ENCODE peak calls at places on chromosomes 12 and 14, in nine cellular contexts. One of them, this sample, is unnamed.

GRCh38 chr12:107593713-107594381 is 91.8 kb upstream of the PWP1 start:
- DNase-seq in esophagus muscularis mucosa: no peak
- DNase-seq in transverse colon: no peak
- DNase-seq in suprapubic skin: no peak
- DNase-seq in stomach: no peak
- DNase-seq in Panc1: no peak
- DNase-seq in HCT116: no peak
- DNase-seq in breast epithelium: no peak
- DNase-seq in H1: no peak
- DNase-seq in this sample: no peak

GRCh38 chr14:63764103-63764502 is 36.2 kb upstream of the SGPP1 start:
- DNase-seq in esophagus muscularis mucosa: no peak
- DNase-seq in transverse colon: no peak
- DNase-seq in suprapubic skin: no peak
- DNase-seq in stomach: no peak
- DNase-seq in Panc1: no peak
- DNase-seq in HCT116: no peak
- DNase-seq in breast epithelium: no peak
- DNase-seq in H1: no peak
- DNase-seq in this sample: no peak

GRCh38 chr14:79466938-79467527 is 744.3 kb downstream of the DIO2 start:
- DNase-seq in esophagus muscularis mucosa: no peak
- DNase-seq in transverse colon: no peak
- DNase-seq in suprapubic skin: no peak
- DNase-seq in stomach: no peak
- DNase-seq in Panc1: no peak
- DNase-seq in HCT116: no peak
- DNase-seq in breast epithelium: no peak
- DNase-seq in H1: no peak
- DNase-seq in this sample: no peak

GRCh38 chr14:100530270-100531072 is 56.7 kb downstream of the BEGAIN start:
- DNase-seq in esophagus muscularis mucosa: no peak
- DNase-seq in transverse colon: no peak
- DNase-seq in suprapubic skin: peak
- DNase-seq in stomach: no peak
- DNase-seq in Panc1: no peak
- DNase-seq in HCT116: no peak
- DNase-seq in breast epithelium: no peak
- DNase-seq in H1: no peak
- DNase-seq in this sample: no peak

GRCh38 chr12:89645434-89645833 is 63.2 kb downstream of the ATP2B1 start:
- DNase-seq in esophagus muscularis mucosa: no peak
- DNase-seq in transverse colon: no peak
- DNase-seq in suprapubic skin: no peak
- DNase-seq in stomach: no peak
- DNase-seq in Panc1: no peak
- DNase-seq in HCT116: no peak
- DNase-seq in breast epithelium: no peak
- DNase-seq in H1: no peak
- DNase-seq in this sample: no peak

GRCh38 chr14:99596772-99597171 is 7.2 kb downstream of the CCDC85C start:
- DNase-seq in esophagus muscularis mucosa: no peak
- DNase-seq in transverse colon: peak
- DNase-seq in suprapubic skin: no peak
- DNase-seq in stomach: no peak
- DNase-seq in Panc1: no peak
- DNase-seq in HCT116: no peak
- DNase-seq in breast epithelium: no peak
- DNase-seq in H1: no peak
- DNase-seq in this sample: no peak

GRCh38 chr12:61009167-61009566 is 1251.0 kb upstream of the USP15 start:
- DNase-seq in esophagus muscularis mucosa: no peak
- DNase-seq in transverse colon: no peak
- DNase-seq in suprapubic skin: no peak
- DNase-seq in stomach: no peak
- DNase-seq in Panc1: no peak
- DNase-seq in HCT116: no peak
- DNase-seq in breast epithelium: no peak
- DNase-seq in H1: no peak
- DNase-seq in this sample: no peak

GRCh38 chr14:100155049-100155621 is 4.3 kb downstream of the DEGS2 start:
- DNase-seq in esophagus muscularis mucosa: no peak
- DNase-seq in transverse colon: peak
- DNase-seq in suprapubic skin: no peak
- DNase-seq in stomach: no peak
- DNase-seq in Panc1: peak
- DNase-seq in HCT116: peak
- DNase-seq in breast epithelium: no peak
- DNase-seq in H1: peak
- DNase-seq in this sample: peak

GRCh38 chr14:105907276-105907675 is 380.9 kb downstream of the TMEM121 start:
- DNase-seq in esophagus muscularis mucosa: no peak
- DNase-seq in transverse colon: no peak
- DNase-seq in suprapubic skin: no peak
- DNase-seq in stomach: no peak
- DNase-seq in Panc1: no peak
- DNase-seq in HCT116: no peak
- DNase-seq in breast epithelium: no peak
- DNase-seq in H1: no peak
- DNase-seq in this sample: no peak

GRCh38 chr14:49549881-49550280 is 36.3 kb downstream of the RPS29 start:
- DNase-seq in esophagus muscularis mucosa: peak
- DNase-seq in transverse colon: no peak
- DNase-seq in suprapubic skin: no peak
- DNase-seq in stomach: no peak
- DNase-seq in Panc1: no peak
- DNase-seq in HCT116: no peak
- DNase-seq in breast epithelium: no peak
- DNase-seq in H1: peak
- DNase-seq in this sample: no peak

GRCh38 chr12:112116232-112117060 is 7.9 kb upstream of the NAA25 start:
- DNase-seq in esophagus muscularis mucosa: no peak
- DNase-seq in transverse colon: peak
- DNase-seq in suprapubic skin: peak
- DNase-seq in stomach: peak
- DNase-seq in Panc1: no peak
- DNase-seq in HCT116: peak
- DNase-seq in breast epithelium: no peak
- DNase-seq in H1: peak
- DNase-seq in this sample: peak

GRCh38 chr12:5967645-5968415 is 22.8 kb upstream of the ANO2 start:
- DNase-seq in esophagus muscularis mucosa: peak
- DNase-seq in transverse colon: no peak
- DNase-seq in suprapubic skin: no peak
- DNase-seq in stomach: no peak
- DNase-seq in Panc1: no peak
- DNase-seq in HCT116: no peak
- DNase-seq in breast epithelium: no peak
- DNase-seq in H1: no peak
- DNase-seq in this sample: no peak

GRCh38 chr12:57661376-57661775 is 28.4 kb upstream of the B4GALNT1 start:
- DNase-seq in esophagus muscularis mucosa: no peak
- DNase-seq in transverse colon: no peak
- DNase-seq in suprapubic skin: no peak
- DNase-seq in stomach: no peak
- DNase-seq in Panc1: no peak
- DNase-seq in HCT116: no peak
- DNase-seq in breast epithelium: no peak
- DNase-seq in H1: no peak
- DNase-seq in this sample: no peak

GRCh38 chr12:52020539-52021336 is 14.0 kb downstream of the TAMALIN start:
- DNase-seq in esophagus muscularis mucosa: no peak
- DNase-seq in transverse colon: peak
- DNase-seq in suprapubic skin: peak
- DNase-seq in stomach: peak
- DNase-seq in Panc1: no peak
- DNase-seq in HCT116: no peak
- DNase-seq in breast epithelium: no peak
- DNase-seq in H1: peak
- DNase-seq in this sample: peak
- TF ChIP-seq POLR2AphosphoS5 in esophagus muscularis mucosa: no peak
- TF ChIP-seq POLR2AphosphoS5 in transverse colon: no peak
- TF ChIP-seq POLR2AphosphoS5 in suprapubic skin: no peak
- TF ChIP-seq POLR2AphosphoS5 in stomach: no peak
- TF ChIP-seq POLR2AphosphoS5 in Panc1: no peak
- TF ChIP-seq POLR2AphosphoS5 in HCT116: no peak
- TF ChIP-seq POLR2AphosphoS5 in breast epithelium: no peak
- TF ChIP-seq POLR2AphosphoS5 in H1: no peak
- TF ChIP-seq POLR2AphosphoS5 in this sample: no peak

DNA sequence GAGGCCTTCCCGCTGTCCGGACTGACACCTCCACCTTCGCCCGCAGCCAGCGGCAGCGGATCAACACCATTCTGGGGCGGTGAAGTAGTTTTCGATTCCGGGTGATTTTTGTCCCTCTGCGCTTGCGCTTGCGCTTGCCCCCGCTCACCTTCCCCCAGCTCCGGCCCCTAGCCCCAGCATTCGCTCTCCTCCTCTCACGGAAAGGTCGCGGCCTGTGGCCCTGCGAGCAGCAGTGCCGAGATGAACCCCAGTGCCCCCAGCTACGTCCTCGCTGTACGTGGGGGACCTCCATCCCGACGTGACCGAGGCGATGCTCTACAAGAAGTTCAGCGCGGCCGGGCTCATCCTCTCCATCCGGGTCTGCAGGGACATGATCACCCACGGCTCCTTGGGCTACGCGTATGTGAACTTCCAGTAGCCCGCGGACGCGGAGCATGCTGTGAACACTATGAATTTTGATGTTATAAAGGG is 22.7 kb upstream of the SRGAP1 start:
- DNase-seq in esophagus muscularis mucosa: no peak
- DNase-seq in transverse colon: no peak
- DNase-seq in suprapubic skin: peak
- DNase-seq in stomach: no peak
- DNase-seq in Panc1: no peak
- DNase-seq in HCT116: no peak
- DNase-seq in breast epithelium: no peak
- DNase-seq in H1: no peak
- DNase-seq in this sample: peak
- TF ChIP-seq POLR2AphosphoS5 in esophagus muscularis mucosa: no peak
- TF ChIP-seq POLR2AphosphoS5 in transverse colon: no peak
- TF ChIP-seq POLR2AphosphoS5 in suprapubic skin: no peak
- TF ChIP-seq POLR2AphosphoS5 in stomach: no peak
- TF ChIP-seq POLR2AphosphoS5 in Panc1: no peak
- TF ChIP-seq POLR2AphosphoS5 in HCT116: no peak
- TF ChIP-seq POLR2AphosphoS5 in breast epithelium: no peak
- TF ChIP-seq POLR2AphosphoS5 in H1: no peak
- TF ChIP-seq POLR2AphosphoS5 in this sample: no peak

GRCh38 chr12:120359159-120359527 is 9.8 kb downstream of the MSI1 start:
- DNase-seq in esophagus muscularis mucosa: no peak
- DNase-seq in transverse colon: no peak
- DNase-seq in suprapubic skin: no peak
- DNase-seq in stomach: no peak
- DNase-seq in Panc1: no peak
- DNase-seq in HCT116: no peak
- DNase-seq in breast epithelium: no peak
- DNase-seq in H1: no peak
- DNase-seq in this sample: no peak

GRCh38 chr12:120358412-120359158 is 10.4 kb downstream of the MSI1 start:
- DNase-seq in esophagus muscularis mucosa: no peak
- DNase-seq in transverse colon: no peak
- DNase-seq in suprapubic skin: no peak
- DNase-seq in stomach: no peak
- DNase-seq in Panc1: no peak
- DNase-seq in HCT116: no peak
- DNase-seq in breast epithelium: no peak
- DNase-seq in H1: no peak
- DNase-seq in this sample: no peak

GRCh38 chr12:120353556-120354317 is 15.2 kb downstream of the MSI1 start:
- DNase-seq in esophagus muscularis mucosa: no peak
- DNase-seq in transverse colon: no peak
- DNase-seq in suprapubic skin: no peak
- DNase-seq in stomach: no peak
- DNase-seq in Panc1: no peak
- DNase-seq in HCT116: no peak
- DNase-seq in breast epithelium: no peak
- DNase-seq in H1: no peak
- DNase-seq in this sample: no peak

GRCh38 chr12:120357104-120357503 is 11.9 kb downstream of the MSI1 start:
- DNase-seq in esophagus muscularis mucosa: no peak
- DNase-seq in transverse colon: no peak
- DNase-seq in suprapubic skin: no peak
- DNase-seq in stomach: no peak
- DNase-seq in Panc1: no peak
- DNase-seq in HCT116: no peak
- DNase-seq in breast epithelium: no peak
- DNase-seq in H1: no peak
- DNase-seq in this sample: no peak

DNA sequence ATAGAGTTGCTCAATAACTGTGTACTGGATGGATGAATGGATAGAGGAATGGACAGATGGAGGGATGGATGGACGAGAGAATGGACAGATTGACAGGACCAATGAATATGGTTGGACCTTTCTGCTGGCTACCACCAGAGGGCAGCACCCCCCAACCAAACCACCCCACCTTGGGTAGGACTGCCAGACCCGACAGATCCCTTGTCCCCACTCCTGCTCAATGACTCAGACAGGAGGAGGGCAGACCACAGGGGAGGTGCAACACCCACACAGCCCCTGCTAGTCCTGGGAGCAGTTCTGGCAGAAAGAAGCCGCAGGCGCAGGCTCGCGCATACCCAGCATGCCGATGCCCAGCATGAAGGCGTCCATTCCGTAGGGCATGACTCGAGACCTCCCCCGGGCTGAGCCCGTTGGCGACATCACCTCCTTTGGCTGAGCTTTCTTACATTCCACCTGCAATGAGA is 12.4 kb downstream of the MSI1 start:
- DNase-seq in esophagus muscularis mucosa: no peak
- DNase-seq in transverse colon: peak
- DNase-seq in suprapubic skin: peak
- DNase-seq in stomach: peak
- DNase-seq in Panc1: peak
- DNase-seq in HCT116: peak
- DNase-seq in breast epithelium: peak
- DNase-seq in H1: peak
- DNase-seq in this sample: peak
- TF ChIP-seq POLR2AphosphoS5 in esophagus muscularis mucosa: no peak
- TF ChIP-seq POLR2AphosphoS5 in transverse colon: no peak
- TF ChIP-seq POLR2AphosphoS5 in suprapubic skin: no peak
- TF ChIP-seq POLR2AphosphoS5 in stomach: peak
- TF ChIP-seq POLR2AphosphoS5 in Panc1: no peak
- TF ChIP-seq POLR2AphosphoS5 in HCT116: no peak
- TF ChIP-seq POLR2AphosphoS5 in breast epithelium: peak
- TF ChIP-seq POLR2AphosphoS5 in H1: no peak
- TF ChIP-seq POLR2AphosphoS5 in this sample: no peak

GRCh38 chr14:24181251-24182077 is 7.2 kb downstream of the IPO4 start:
- DNase-seq in esophagus muscularis mucosa: no peak
- DNase-seq in transverse colon: no peak
- DNase-seq in suprapubic skin: no peak
- DNase-seq in stomach: no peak
- DNase-seq in Panc1: no peak
- DNase-seq in HCT116: no peak
- DNase-seq in breast epithelium: no peak
- DNase-seq in H1: no peak
- DNase-seq in this sample: no peak
- TF ChIP-seq POLR2AphosphoS5 in esophagus muscularis mucosa: no peak
- TF ChIP-seq POLR2AphosphoS5 in transverse colon: peak
- TF ChIP-seq POLR2AphosphoS5 in suprapubic skin: no peak
- TF ChIP-seq POLR2AphosphoS5 in stomach: no peak
- TF ChIP-seq POLR2AphosphoS5 in Panc1: no peak
- TF ChIP-seq POLR2AphosphoS5 in HCT116: no peak
- TF ChIP-seq POLR2AphosphoS5 in breast epithelium: no peak
- TF ChIP-seq POLR2AphosphoS5 in H1: peak
- TF ChIP-seq POLR2AphosphoS5 in this sample: no peak